ENCODE peak calls at places on chromosomes 13 and 19, in five cellular contexts. P is activated CD8-positive, alpha-beta T cell treated with anti-CD3 and anti-CD28 coated beads for 36 hours; R is MCF 10A; W is fibroblast of pulmonary artery; A is AG04450. C is an unnamed sample.

GRCh38 chr19:18100710-18101109 is 3.1 kb downstream of the MAST3 start:
- DNase-seq in A (no peak), P (no peak), R (no peak), W (no peak), C (no peak)

GRCh38 chr19:45645068-45645630 is 6.0 kb upstream of the EML2 start:
- DNase-seq in R (no peak), P (no peak), W (no peak), A (no peak), C (no peak)

GRCh38 chr13:41652735-41653361 is 195.5 kb downstream of the RGCC start:
- DNase-seq in P (peak), A (peak), R (peak), W (peak), C (peak)

GRCh38 chr19:39599116-39599515 is 3.2 kb upstream of the LGALS13 start:
- DNase-seq in A (no peak), W (peak), R (peak), P (peak), C (no peak)

GRCh38 chr13:98300956-98301641 is 124.0 kb upstream of the RNF113B start:
- DNase-seq in R (peak), P (no peak), A (peak), W (peak), C (peak)

GRCh38 chr19:57389730-57390598 is at the start of gene ZNF548:
- DNase-seq in W (peak), P (peak), A (peak), R (peak), C (peak)

GRCh38 chr13:113722921-113723320 is 36.1 kb upstream of the TMEM255B start:
- DNase-seq in A (no peak), P (no peak), W (no peak), R (no peak), C (no peak)

GRCh38 chr19:44819246-44819832 is 10.4 kb downstream of the BCAM start:
- DNase-seq in W (no peak), R (no peak), A (no peak), P (no peak), C (no peak)

GRCh38 chr13:87884874-87885273 is 213.7 kb downstream of the SLITRK5 start:
- DNase-seq in P (no peak), R (peak), W (peak), A (peak), C (no peak)

GRCh38 chr19:41554902-41555301 is 21.1 kb upstream of the CEACAM21 start:
- DNase-seq in A (no peak), W (no peak), R (no peak), P (no peak), C (no peak)

GRCh38 chr13:72195044-72195704 is 328.2 kb upstream of the DACH1 start:
- DNase-seq in A (no peak), P (no peak), R (no peak), W (no peak), C (no peak)

GRCh38 chr13:95643009-95643408 is 1.5 kb downstream of the DZIP1 start:
- DNase-seq in R (no peak), W (no peak), P (no peak), A (no peak), C (no peak)

DNA sequence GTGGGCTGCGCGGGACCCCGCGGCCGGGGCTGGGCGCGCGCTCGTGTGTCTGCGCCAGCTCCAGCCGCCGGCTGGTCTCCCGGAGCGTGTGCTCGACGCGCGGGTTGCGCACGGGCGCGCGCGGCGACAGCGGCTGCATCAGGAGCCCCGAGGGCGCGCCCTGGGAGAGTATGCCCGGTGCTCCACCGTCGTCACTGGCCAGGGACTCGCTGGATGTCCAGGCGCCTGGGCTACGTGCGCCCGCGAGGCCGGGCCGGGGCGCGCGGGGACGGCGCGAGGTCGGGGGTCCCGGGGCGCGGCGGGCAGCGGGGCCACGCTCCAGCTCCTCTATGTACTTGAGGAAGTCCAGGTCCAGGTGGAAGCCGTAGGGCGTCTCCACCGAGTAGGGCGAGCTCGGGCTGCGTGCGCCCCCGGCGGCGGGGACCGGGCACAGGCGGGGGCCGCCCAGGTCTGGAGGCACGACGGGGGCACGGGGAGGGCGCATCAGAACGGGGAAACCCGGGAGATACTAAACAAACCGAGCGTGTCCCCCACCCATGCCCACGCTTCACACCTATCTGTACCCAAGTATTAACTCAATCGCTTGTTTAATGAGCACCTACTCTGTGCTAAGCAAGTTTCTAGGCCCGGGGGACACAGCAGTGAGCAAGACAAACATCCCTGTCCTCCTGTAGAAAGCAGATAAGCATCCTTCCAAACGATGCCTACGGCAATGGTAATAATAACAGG is 7.6 kb downstream of the KANK3 start:
- DNase-seq in P (peak), W (no peak), R (no peak), A (no peak), C (no peak)
- TF ChIP-seq CTCF in P (peak), W (no peak), R (no peak), A (peak), C (no peak)

GRCh38 chr19:13846533-13847032 is 30.4 kb upstream of the NANOS3 start:
- DNase-seq in P (peak), W (peak), A (no peak), R (peak), C (no peak)

GRCh38 chr19:13847900-13848677 is 28.8 kb upstream of the NANOS3 start:
- DNase-seq in P (no peak), R (no peak), A (no peak), W (no peak), C (no peak)

GRCh38 chr19:13849277-13849676 is 27.7 kb upstream of the NANOS3 start:
- DNase-seq in R (no peak), P (no peak), A (no peak), W (no peak), C (no peak)

GRCh38 chr19:13848811-13849241 is 28.1 kb upstream of the NANOS3 start:
- DNase-seq in A (no peak), W (no peak), R (no peak), P (no peak), C (no peak)

DNA sequence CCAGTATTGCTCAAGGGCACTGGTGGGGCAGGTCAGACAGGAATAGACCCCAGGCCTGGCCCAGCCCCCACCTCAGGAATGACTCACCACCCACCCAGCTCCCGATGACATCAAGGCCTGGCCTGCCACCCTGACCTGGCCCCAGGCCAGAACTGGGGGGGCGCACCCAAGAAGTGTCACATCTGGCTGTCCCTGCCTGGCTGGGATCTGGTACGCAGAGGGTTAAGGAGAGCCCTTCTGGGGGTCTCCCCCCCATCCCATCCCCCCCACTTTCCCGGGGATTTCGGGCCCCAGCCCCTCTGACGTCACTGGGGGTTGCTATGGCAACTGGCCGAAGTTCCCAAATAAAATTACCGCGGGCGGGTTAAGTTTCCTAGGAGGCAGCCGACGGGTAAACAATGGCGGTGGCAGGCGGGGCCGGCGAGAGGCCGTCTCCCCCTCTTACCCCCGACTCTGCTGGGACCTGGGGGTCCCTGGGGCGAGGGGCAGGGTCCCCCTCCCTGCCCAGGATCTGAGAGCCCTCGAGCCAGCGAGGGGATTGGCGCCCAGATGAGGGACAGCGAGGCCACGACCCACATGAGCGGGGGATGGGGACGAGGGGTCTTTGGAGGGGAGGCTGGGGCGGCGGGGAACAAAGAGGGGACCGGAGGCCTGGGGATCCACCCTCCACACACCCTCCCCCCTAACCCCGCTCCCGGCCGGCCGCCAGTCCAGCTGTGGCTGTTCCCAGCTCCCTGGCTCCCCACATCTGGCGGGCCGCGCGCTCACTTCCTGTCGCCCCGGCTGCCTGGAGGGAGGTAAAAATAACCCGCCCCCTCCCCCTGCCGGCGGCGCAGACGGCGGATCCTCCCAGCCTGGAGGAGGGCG is 29.7 kb upstream of the NANOS3 start:
- DNase-seq in R (peak), A (peak), P (peak), W (peak), C (peak)
- TF ChIP-seq CTCF in R (peak), A (no peak), P (no peak), W (no peak), C (no peak)

DNA sequence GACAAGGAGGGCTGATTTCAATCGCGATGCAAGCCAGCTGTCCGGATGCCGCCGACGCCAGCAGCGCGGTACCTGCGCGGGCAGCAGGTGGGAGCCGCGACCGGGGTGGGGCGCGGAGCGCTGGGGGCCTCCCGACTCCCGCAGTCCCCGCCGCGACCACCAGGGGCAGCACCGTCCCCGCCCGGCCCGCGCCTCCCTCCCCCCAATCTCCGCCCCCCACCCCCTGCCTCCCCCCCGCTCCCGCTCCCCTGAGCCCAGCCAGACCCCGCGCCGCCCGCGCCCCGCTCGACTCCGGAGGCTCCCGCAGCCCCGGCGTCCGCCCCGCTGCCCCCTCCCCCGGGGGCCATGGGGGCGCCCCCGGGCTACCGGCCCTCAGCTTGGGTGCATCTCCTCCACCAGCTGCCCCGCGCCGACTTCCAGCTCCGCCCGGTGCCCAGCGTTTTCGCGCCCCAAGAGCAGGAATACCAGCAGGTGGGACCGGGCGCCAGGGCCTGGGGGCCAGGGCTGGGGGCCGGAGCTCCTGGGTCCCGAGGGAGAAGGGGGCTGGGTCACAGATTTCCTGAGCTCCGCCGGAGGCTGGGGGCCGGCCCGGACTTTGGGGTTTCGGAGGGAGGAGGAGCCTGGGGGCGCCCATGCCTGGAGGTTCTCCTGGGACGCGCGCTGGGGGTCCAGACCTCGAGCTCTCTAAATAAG is at the start of gene TTYH1:
- DNase-seq in P (peak), W (no peak), R (no peak), A (no peak), C (no peak)
- TF ChIP-seq CTCF in P (peak), W (no peak), R (peak), A (no peak), C (no peak)

DNA sequence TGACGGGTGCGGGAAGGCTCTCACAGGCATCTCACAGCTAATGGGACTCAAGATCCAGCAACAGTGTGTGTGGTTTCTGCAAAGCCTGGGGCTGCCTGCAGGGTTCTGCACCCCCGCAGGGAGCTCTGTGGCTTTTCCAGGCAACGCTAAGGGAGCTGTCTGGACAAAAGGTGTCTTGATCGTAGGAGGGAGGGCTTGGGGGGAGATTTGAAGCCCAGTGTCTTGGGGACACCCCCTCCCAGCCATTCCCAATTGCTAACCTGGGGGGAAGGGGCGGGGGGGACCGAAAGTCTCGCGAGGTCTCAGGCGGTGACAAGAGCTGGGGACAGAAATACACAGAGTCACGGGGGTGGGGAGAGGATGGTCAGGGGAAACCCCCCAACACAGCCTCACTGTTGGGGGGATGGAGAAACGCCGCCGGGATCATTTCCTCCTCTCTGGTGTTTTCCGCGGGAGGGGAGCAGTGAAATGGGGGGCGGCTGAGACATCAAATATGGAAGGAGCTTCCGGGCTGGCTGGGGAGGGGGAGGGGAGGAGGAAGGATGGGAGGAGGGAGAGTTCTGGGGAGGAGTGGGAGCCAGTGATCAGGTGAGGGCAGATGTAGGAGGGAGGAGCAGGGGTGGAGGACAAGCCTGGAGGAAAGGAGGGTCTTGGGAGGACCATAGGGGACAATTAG is 13.3 kb downstream of the KCNC3 start:
- DNase-seq in R (no peak), W (no peak), A (no peak), P (peak), C (no peak)
- TF ChIP-seq CTCF in R (no peak), W (no peak), A (no peak), P (no peak), C (no peak)

GRCh38 chr13:31105856-31106255 is 55.8 kb downstream of the HSPH1 start:
- DNase-seq in P (no peak), R (no peak), A (no peak), W (no peak), C (no peak)

GRCh38 chr13:31101511-31102170 is 60.1 kb downstream of the HSPH1 start:
- DNase-seq in W (no peak), P (no peak), R (no peak), A (no peak), C (no peak)

GRCh38 chr13:31107109-31107508 is 54.6 kb downstream of the HSPH1 start:
- DNase-seq in A (no peak), W (no peak), P (no peak), R (no peak), C (no peak)

GRCh38 chr13:31100721-31101120 is 61.0 kb downstream of the HSPH1 start:
- DNase-seq in P (no peak), R (no peak), W (no peak), A (no peak), C (no peak)

GRCh38 chr13:31105020-31105800 is 56.5 kb downstream of the HSPH1 start:
- DNase-seq in A (no peak), R (no peak), W (peak), P (no peak), C (no peak)
- TF ChIP-seq CTCF in A (no peak), R (no peak), W (peak), P (no peak), C (no peak)

GRCh38 chr13:110400786-110401533 is 93.9 kb downstream of the COL4A2 start:
- DNase-seq in P (no peak), W (peak), A (no peak), R (no peak), C (peak)

GRCh38 chr13:110397445-110397844 is 90.4 kb downstream of the COL4A2 start:
- DNase-seq in P (no peak), R (peak), A (no peak), W (peak), C (no peak)

GRCh38 chr13:110399801-110400200 is 92.7 kb downstream of the COL4A2 start:
- DNase-seq in R (no peak), A (no peak), P (no peak), W (peak), C (no peak)

GRCh38 chr13:110396913-110397379 is 89.9 kb downstream of the COL4A2 start:
- DNase-seq in R (peak), W (peak), P (no peak), A (peak), C (peak)

DNA sequence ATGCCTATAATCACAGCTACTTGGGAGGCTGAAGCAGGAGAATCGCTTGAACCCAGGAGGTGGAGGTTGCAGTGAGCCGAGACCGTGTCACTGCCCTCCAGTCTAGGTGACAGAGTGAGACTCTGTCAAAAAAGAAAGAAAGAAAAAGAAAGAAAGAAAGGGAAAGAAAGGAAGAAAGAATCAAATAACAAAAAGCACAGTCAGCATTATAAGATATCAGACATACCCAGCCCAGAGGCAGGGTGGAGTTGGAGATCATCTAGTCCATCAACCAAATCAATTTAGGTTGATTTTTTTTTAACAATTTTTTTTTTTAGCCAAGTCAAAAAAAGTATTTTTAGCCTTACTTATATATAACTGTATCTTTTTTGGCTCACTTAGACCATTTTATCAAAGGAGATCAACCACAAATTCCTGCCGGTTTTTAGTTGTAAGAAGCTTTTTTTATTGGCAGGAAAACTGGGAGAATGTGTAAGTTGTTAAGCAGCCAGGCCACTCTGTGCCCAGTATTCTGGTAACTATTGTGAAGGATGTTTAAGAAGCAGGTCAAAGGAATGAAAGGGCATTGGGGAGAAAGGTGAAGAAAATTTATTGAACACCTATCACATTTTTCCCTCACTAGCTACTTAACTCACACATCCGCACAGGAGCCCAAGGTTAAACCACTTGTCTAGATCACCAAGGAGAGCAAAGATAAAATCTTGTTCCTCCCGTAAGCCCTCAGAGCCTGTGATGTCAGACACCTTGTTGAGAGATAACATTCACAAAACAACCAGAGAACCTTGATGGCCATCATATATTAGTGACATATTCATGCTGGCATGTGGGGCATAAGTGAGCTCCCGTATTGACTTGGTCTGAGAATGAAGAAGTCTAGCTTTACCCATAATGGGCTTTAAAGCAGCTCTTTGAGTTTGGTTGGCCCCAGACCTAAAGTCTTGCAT is 91.8 kb downstream of the COL4A2 start:
- DNase-seq in R (no peak), P (no peak), W (peak), A (no peak), C (no peak)
- TF ChIP-seq CTCF in R (no peak), P (no peak), W (no peak), A (no peak), C (no peak)

GRCh38 chr13:20546559-20546958 is 20.4 kb upstream of the IFT88 start:
- DNase-seq in R (no peak), W (no peak), P (no peak), A (no peak), C (no peak)

GRCh38 chr13:20553309-20553708 is 13.6 kb upstream of the IFT88 start:
- DNase-seq in W (no peak), A (no peak), P (no peak), R (no peak), C (no peak)

GRCh38 chr13:20547479-20547908 is 19.5 kb upstream of the IFT88 start:
- DNase-seq in P (no peak), A (no peak), R (no peak), W (no peak), C (no peak)

GRCh38 chr13:20550799-20551198 is 16.2 kb upstream of the IFT88 start:
- DNase-seq in R (no peak), P (no peak), A (no peak), W (no peak), C (no peak)
- TF ChIP-seq CTCF in R (no peak), P (no peak), A (no peak), W (no peak), C (no peak)

DNA sequence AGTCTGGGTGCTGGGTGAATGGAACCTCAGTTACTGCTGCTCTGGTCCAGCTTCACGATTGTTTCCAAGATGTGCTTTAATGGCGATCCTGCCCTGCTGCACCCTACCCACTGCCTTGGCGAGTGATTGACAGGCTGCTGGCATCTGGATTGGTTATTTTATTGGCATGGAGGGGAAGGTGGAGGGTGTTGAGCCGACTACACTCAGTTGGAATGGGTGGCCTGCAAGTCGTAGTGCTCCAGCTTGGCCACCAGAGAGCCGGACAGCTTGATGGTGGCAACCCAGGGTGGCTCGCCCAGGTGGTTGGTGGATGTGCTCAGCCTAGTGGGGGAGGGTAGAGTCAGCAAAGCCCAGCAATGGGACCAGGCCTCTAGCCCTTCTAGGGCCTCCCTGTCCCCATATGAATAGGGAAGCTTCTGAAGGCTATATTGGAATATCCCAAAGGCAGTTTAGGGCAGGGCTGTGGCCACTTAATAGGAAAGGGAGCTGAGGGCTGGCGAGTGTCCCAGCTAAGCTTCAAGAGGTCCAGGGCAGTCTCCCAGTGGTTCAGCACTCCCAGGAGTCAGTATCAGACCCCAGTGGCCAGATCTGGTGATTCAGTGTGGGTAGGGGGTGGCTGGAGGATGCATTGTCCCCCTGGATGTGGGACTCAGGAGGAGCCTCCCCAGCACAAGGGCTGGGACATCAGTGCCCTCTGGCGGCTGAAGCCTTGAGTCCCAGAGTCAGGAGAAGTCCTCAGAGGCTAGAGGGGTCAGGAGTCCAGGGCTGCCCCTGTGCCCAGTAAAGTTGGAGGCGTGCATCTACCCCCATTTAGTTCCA is 3.4 kb downstream of the GGN start:
- DNase-seq in A (no peak), R (no peak), P (no peak), W (no peak), C (no peak)
- TF ChIP-seq CTCF in A (peak), R (peak), P (no peak), W (peak), C (peak)

C was measured in AG09319.